ENCODE peak calls at places on chromosomes 2 and 18, in nine cellular contexts. Q is K562, M is transverse colon, G is testis, Z is heart left ventricle, D is sigmoid colon, L is endothelial cell of umbilical vein, R is Peyer's patch, C is A549. X is an unnamed sample.

GRCh38 chr2:48545244-48545643 is 15.3 kb downstream of the STON1 start:
- DNase-seq in D (no peak), C (no peak), Z (no peak), L (no peak), Q (peak), G (no peak), R (no peak), M (no peak), X (no peak)

GRCh38 chr2:43212931-43213330 is 13.5 kb downstream of the ZFP36L2 start:
- DNase-seq in C (no peak), Z (no peak), Q (no peak), L (no peak), G (peak), D (peak), M (no peak), R (peak), X (no peak)

GRCh38 chr2:130824492-130825061 is 12.1 kb upstream of the ARHGEF4 start:
- DNase-seq in L (peak), Z (no peak), R (no peak), M (no peak), D (no peak), Q (no peak), G (no peak), C (peak), X (peak)

GRCh38 chr2:134433469-134433868 is 179.6 kb downstream of the MGAT5 start:
- DNase-seq in Q (no peak), Z (no peak), R (no peak), C (no peak), M (no peak), D (no peak), L (no peak), G (no peak), X (no peak)

GRCh38 chr18:9741821-9742541 is 33.9 kb downstream of the RAB31 start:
- DNase-seq in D (no peak), L (peak), Q (no peak), R (no peak), Z (peak), G (no peak), C (peak), M (no peak), X (no peak)

GRCh38 chr2:119402645-119403560 is 28.8 kb upstream of the TMEM37 start:
- DNase-seq in G (no peak), Q (no peak), D (no peak), Z (no peak), C (no peak), L (no peak), R (no peak), M (peak), X (no peak)

GRCh38 chr2:88590998-88591613 is 36.2 kb downstream of the EIF2AK3 start:
- DNase-seq in R (peak), M (peak), D (no peak), C (peak), Z (no peak), L (peak), G (peak), Q (peak), X (no peak)

GRCh38 chr2:56369316-56369715 is 185.5 kb downstream of the CCDC85A start:
- DNase-seq in R (no peak), C (no peak), M (no peak), G (no peak), D (no peak), L (no peak), Q (no peak), Z (no peak), X (no peak)

GRCh38 chr2:45812039-45812500 is 160.6 kb downstream of the PRKCE start:
- DNase-seq in R (no peak), Q (no peak), M (no peak), Z (no peak), C (no peak), D (no peak), L (peak), G (no peak), X (peak)

GRCh38 chr2:11321847-11322246 is 22.6 kb downstream of the ROCK2 start:
- DNase-seq in D (no peak), L (no peak), M (no peak), Q (no peak), R (no peak), G (no peak), C (no peak), Z (no peak), X (no peak)

GRCh38 chr18:45275367-45276113 is 339.7 kb upstream of the SLC14A2 start:
- DNase-seq in L (peak), R (no peak), C (peak), G (no peak), Z (no peak), M (no peak), Q (peak), D (no peak), X (no peak)

GRCh38 chr18:48790226-48790863 is 160.4 kb downstream of the SMAD7 start:
- DNase-seq in R (no peak), D (peak), M (no peak), G (no peak), Z (peak), C (no peak), Q (no peak), L (peak), X (no peak)

GRCh38 chr2:187054501-187055319 is 205.7 kb upstream of the ZSWIM2 start:
- DNase-seq in Z (no peak), C (no peak), G (no peak), Q (no peak), L (peak), D (no peak), M (no peak), R (no peak), X (no peak)

GRCh38 chr2:20452551-20452950 is 5.7 kb downstream of the RHOB start:
- DNase-seq in D (peak), R (no peak), M (no peak), Q (no peak), L (no peak), C (peak), G (peak), Z (no peak), X (no peak)

GRCh38 chr2:105388971-105389381 is 9.9 kb downstream of the FHL2 start:
- DNase-seq in L (peak), C (no peak), M (no peak), R (no peak), G (no peak), Q (no peak), D (no peak), Z (peak), X (no peak)

GRCh38 chr18:51149605-51150429 is 47.7 kb downstream of the MEX3C start:
- DNase-seq in L (no peak), G (no peak), Q (no peak), M (no peak), R (no peak), D (no peak), Z (no peak), C (peak), X (peak)

GRCh38 chr18:55097406-55098170 is 138.3 kb upstream of the CCDC68 start:
- DNase-seq in R (no peak), Q (peak), M (no peak), C (peak), L (peak), Z (no peak), G (no peak), D (no peak), X (peak)

GRCh38 chr2:231557571-231558217 is 27.4 kb upstream of the NMUR1 start:
- DNase-seq in G (peak), D (peak), L (peak), Z (peak), C (peak), R (peak), Q (peak), M (peak), X (peak)

GRCh38 chr2:25606892-25607291 is 66.5 kb downstream of the DTNB start:
- DNase-seq in R (no peak), L (peak), G (no peak), C (peak), Q (peak), D (no peak), Z (no peak), M (no peak), X (no peak)

GRCh38 chr2:123771928-123772632 is 253.0 kb upstream of the CNTNAP5 start:
- DNase-seq in M (no peak), Z (no peak), R (no peak), C (no peak), Q (no peak), L (no peak), D (no peak), G (no peak), X (no peak)

GRCh38 chr18:46711444-46711863 is 45.4 kb downstream of the ST8SIA5 start:
- DNase-seq in Q (peak), M (no peak), R (no peak), G (no peak), L (no peak), Z (no peak), C (no peak), D (no peak), X (no peak)

GRCh38 chr2:127408004-127408806 is 10.0 kb upstream of the PROC start:
- DNase-seq in C (peak), M (peak), L (peak), G (peak), Q (peak), Z (peak), D (peak), R (peak), X (peak)
- TF ChIP-seq POLR2A in C (peak), M (peak), L (no peak), G (no peak), Q (peak), Z (no peak), D (no peak), R (peak), X (peak)

DNA sequence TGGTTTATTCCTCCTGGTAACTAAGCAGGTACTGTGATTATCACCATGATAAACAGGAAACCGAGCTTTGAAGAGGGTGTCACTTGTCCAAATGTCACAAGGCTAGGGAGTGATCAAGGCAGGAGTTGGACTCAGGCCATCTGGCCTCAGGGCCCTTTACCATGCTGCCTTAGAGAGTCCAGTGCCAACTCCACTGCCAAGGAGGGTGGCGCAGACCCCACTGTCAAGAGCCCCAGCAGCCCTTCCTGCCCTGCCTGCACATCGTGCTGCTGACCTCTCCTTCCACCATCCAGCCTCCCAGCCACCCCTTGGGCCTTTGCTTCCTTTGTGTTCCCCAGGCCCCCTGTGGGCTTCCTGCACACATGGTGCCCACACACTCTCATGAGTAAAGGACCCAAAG is 48.3 kb downstream of the TNS1 start:
- DNase-seq in C (no peak), G (no peak), Z (peak), D (peak), L (no peak), M (no peak), R (no peak), Q (no peak), X (no peak)
- TF ChIP-seq POLR2A in C (no peak), G (no peak), Z (no peak), D (no peak), L (no peak), M (no peak), R (no peak), Q (no peak), X (no peak)

DNA sequence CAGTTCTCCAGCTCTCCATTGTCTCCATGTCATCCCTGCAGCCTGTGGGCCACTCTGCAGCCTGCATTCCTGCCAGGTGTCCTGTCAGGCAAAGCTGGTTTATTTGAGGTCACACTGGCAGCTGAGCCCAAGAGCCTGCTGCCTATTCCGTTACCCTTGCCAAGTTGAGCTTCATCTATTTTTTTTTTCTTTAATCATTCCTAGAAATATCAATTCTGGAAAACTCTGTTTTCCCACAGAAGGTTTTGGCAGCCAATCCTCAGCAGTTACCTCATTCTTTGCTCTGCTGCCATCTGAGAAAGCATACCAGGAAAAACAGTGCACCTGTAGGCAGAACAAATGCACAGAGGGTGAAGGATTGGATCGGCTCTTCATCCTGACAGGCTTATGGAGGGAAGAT is 411.0 kb upstream of the ACVR2A start:
- DNase-seq in C (no peak), Z (no peak), Q (no peak), L (no peak), D (no peak), R (no peak), G (no peak), M (no peak), X (no peak)
- TF ChIP-seq POLR2A in C (no peak), Z (no peak), Q (no peak), L (no peak), D (no peak), R (no peak), G (no peak), M (no peak), X (no peak)

GRCh38 chr18:31064130-31064529 is 21.6 kb upstream of the DSC3 start:
- DNase-seq in M (no peak), C (no peak), G (no peak), Z (no peak), D (no peak), L (no peak), Q (no peak), R (no peak), X (no peak)
- TF ChIP-seq POLR2A in M (no peak), C (no peak), G (no peak), Z (no peak), D (no peak), L (no peak), Q (no peak), R (no peak), X (no peak)

GRCh38 chr2:99140056-99140859 is 1.2 kb upstream of the C2orf15 start:
- DNase-seq in M (no peak), C (no peak), R (no peak), G (no peak), Q (no peak), L (peak), Z (no peak), D (no peak), X (no peak)

GRCh38 chr2:99141110-99142108 is at the start of gene C2orf15:
- DNase-seq in Z (peak), M (peak), C (peak), G (peak), Q (peak), R (peak), D (peak), L (peak), X (peak)

GRCh38 chr2:99139003-99139402 is 2.5 kb upstream of the C2orf15 start:
- DNase-seq in R (no peak), C (no peak), Z (no peak), D (no peak), M (no peak), Q (no peak), L (no peak), G (no peak), X (no peak)

GRCh38 chr2:99140860-99141109 is 722 bp upstream of the C2orf15 start:
- DNase-seq in G (no peak), D (peak), L (no peak), Q (no peak), M (no peak), Z (no peak), C (no peak), R (no peak), X (peak)
- TF ChIP-seq POLR2A in G (no peak), D (peak), L (peak), Q (no peak), M (no peak), Z (peak), C (peak), R (no peak), X (peak)

DNA sequence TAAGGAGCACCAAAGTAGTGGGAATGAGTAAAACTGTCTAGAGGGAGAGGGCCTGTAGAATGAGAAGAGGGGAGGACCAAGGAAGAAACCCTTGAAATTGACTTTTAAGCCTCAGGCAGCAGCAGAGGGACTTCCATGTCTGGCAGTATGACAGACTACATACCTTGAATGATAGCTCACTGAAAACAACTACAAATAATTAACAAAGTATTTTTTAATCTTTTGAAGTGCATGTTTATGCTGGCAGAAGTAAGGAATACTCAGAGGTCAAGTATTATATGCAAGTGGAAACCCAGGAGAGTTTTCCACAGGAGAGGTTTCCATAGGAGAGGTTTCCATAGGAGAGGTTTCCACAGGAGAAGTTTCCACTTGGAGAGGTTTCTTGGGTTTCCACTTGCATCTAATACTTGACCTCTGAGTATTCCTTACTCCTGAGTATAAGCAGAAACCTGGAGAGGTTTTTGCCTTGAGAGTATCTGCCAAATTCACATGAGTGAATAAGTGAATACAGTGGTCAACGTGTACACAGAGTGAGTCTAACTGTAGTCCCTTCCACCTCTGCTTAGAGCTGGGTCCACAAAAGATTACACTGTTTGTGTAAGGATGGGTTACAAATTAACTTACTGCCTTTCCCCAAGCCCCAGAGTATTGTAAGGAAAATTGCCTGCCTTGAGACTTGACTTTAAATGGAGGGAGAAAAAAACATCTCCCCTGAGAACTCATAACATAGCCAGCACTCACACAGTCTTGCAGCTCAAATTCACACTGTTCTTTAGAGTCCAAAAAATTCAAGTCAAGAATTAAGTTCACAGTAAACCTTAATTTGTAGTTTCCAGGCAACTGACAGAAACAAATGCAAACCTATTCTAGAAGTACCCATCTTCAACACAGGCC is 34.1 kb upstream of the TMEM17 start:
- DNase-seq in M (no peak), L (no peak), G (no peak), D (no peak), Q (no peak), C (peak), Z (no peak), R (no peak), X (no peak)
- TF ChIP-seq POLR2A in M (no peak), L (no peak), G (no peak), D (no peak), Q (no peak), C (no peak), Z (no peak), R (no peak), X (no peak)

DNA sequence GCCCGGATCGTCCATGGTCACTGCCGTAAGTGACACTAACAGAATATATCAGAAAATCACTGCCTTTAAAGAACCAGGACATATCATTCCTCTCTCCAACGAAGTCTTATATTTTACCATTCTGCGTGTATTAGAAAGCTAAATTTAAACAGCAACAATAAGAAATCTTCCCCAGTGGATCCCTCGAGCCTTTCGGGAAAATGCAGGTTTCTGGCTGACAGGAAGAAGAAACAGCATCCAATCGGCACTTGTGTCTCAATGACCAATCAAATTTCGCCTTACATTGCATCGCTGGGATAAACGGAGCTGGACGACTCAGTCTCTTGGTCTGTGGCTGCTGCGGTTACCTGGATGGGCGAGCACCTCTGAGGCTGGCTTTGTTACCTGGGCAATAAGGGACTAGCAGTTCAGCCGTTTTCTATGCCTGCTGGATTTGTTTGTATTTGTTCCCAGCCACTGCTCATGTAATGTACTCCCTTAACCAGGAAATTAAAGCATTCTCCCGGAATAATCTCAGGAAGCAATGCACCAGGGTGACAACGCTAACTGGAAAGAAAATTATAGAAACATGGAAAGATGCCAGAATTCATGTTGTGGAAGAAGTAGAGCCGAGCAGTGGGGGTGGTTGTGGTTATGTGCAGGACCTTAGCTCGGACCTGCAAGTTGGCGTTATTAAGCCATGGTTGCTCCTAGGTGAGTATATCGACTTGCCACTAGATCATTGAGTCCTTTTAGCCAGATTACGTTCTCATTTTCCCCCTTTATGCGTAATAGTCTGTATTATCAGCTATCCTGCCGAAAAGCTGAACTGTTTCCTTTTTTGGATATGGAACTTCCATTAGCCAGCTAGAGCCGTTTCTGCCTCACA is at the start of gene DUSP19:
- DNase-seq in R (peak), C (peak), G (peak), L (peak), Z (peak), D (peak), Q (peak), M (peak), X (peak)
- TF ChIP-seq POLR2A in R (peak), C (peak), G (peak), L (peak), Z (no peak), D (peak), Q (peak), M (peak), X (peak)

DNA sequence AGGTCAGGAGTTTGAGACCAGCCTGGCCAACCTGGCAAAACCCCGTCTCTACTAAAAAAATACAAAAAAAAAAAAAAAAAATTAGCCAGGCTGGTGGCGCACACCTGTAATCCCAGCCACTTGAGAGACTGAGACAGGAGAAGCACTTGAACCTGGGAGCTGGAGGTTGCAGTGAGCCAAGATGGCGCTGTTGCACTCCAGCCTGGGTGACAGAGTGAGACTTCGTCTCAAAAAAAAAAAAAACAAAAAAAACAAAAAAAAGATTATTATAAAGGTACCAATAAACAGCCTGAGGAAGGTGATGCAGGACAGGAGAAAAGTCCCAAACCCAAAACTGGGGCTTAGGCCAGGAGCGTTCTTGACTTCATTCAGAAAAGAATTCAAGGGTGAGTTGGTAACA is 1596.4 kb upstream of the CELF4 start:
- DNase-seq in C (no peak), M (no peak), G (no peak), D (no peak), R (no peak), L (no peak), Z (no peak), Q (no peak), X (no peak)
- TF ChIP-seq POLR2A in C (no peak), M (no peak), G (no peak), D (no peak), R (no peak), L (no peak), Z (no peak), Q (no peak), X (no peak)

DNA sequence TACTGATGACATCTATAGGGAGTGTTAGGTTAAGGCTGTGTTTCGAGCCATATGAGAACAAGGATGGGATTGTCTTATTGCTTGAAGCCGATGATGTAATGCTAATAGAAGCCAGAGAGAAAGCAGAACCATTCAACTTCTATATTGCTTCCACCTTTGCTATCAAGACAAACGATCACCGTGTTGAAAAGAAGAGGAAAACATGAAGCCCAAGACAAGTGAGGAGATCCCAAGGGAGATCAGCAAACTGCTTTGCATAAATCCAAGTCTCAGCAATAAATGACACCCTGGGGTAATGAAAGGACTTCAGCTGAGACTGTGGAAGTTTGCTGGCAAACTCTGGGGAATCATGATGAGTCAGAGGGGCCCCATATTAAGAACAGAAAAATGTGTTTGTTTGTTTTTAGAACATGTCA is 206.2 kb downstream of the NCKAP5 start:
- DNase-seq in C (peak), G (peak), Z (no peak), M (no peak), Q (no peak), L (no peak), R (no peak), D (no peak), X (no peak)
- TF ChIP-seq POLR2A in C (no peak), G (no peak), Z (no peak), M (no peak), Q (no peak), L (no peak), R (no peak), D (no peak), X (no peak)